ENCODE peak calls at places on chromosomes 4 and X, in nine cellular contexts. Z is erythroblast; A is EH; W is stimulated activated CD4-positive, alpha-beta T cell treated with anti-CD3 and anti-CD28 coated beads, Interleukin-12 subunit alpha, Interleukin-12 subunit beta, amount 100 ng/mL, for 4 hours; M is H9; N is NCI-H1105 treated with DMSO at 0.1 percent for 48 hours; T is GM20000; K is fibroblast of lung; B is iPS-NIHi11. D is an unnamed sample.

GRCh38 chr4:5799406-5799805 is 88.4 kb downstream of the EVC start:
- DNase-seq in Z (no peak), B (no peak), T (no peak), K (no peak), N (no peak), M (no peak), W (no peak), A (no peak), D (no peak)

GRCh38 chr4:94528792-94529451 is 77.2 kb downstream of the PDLIM5 start:
- DNase-seq in T (no peak), M (no peak), W (no peak), K (no peak), N (no peak), A (no peak), B (no peak), Z (no peak), D (no peak)

GRCh38 chrX:45801554-45801953 is 600.9 kb upstream of the DIPK2B start:
- DNase-seq in T (no peak), W (no peak), Z (peak; percentile 4), A (peak; percentile 35), N (peak; percentile 14), B (no peak), M (no peak), K (peak; percentile 50), D (peak; percentile 49)

GRCh38 chrX:54950730-54951375 is 30.2 kb downstream of the TRO start:
- DNase-seq in B (no peak), A (no peak), W (no peak), Z (no peak), T (no peak), M (no peak), K (no peak), N (peak; percentile 83), D (no peak)

GRCh38 chr4:89356086-89356485 is 48.5 kb upstream of the GPRIN3 start:
- DNase-seq in Z (no peak), M (no peak), N (peak; percentile 80), B (no peak), A (no peak), W (no peak), K (no peak), T (no peak), D (no peak)

GRCh38 chrX:56813318-56813837 is 84.3 kb downstream of the NBDY start:
- DNase-seq in M (peak; percentile 14), T (no peak), K (peak; percentile 51), Z (peak; percentile 86), N (no peak), W (no peak), B (no peak), A (peak; percentile 66), D (no peak)

GRCh38 chr4:126341927-126342326 is 1027.2 kb downstream of the FAT4 start:
- DNase-seq in W (no peak), M (no peak), A (no peak), T (no peak), Z (peak; percentile 17), K (no peak), N (no peak), B (no peak), D (no peak)

GRCh38 chrX:46218373-46218772 is 326.8 kb downstream of the ZNF674 start:
- DNase-seq in T (no peak), M (no peak), Z (no peak), W (no peak), B (no peak), N (no peak), K (no peak), A (no peak), D (no peak)

GRCh38 chrX:9829308-9830267 is 43.4 kb downstream of the SHROOM2 start:
- DNase-seq in Z (no peak), N (no peak), B (no peak), K (peak; percentile 66), M (no peak), T (peak; percentile 53), W (no peak), A (peak; percentile 57), D (peak; percentile 86)

GRCh38 chr4:54539500-54540029 is 118.2 kb upstream of the KIT start:
- DNase-seq in K (peak; percentile 30), B (peak; percentile 79), N (no peak), A (peak; percentile 91), Z (peak; percentile 80), T (no peak), W (no peak), M (peak; percentile 83), D (peak; percentile 37)

GRCh38 chr4:169254546-169254983 is 16.2 kb downstream of the SH3RF1 start:
- DNase-seq in T (no peak), B (no peak), Z (peak; percentile 87), N (no peak), K (peak; percentile 91), W (no peak), M (no peak), A (peak; percentile 91), D (peak; percentile 88)

GRCh38 chr4:189828298-189828697 is 112.4 kb upstream of the FRG1 start:
- DNase-seq in B (no peak), M (no peak), A (no peak), Z (no peak), K (no peak), W (no peak), N (no peak), T (no peak), D (no peak)

GRCh38 chr4:150224896-150225591 is 146.8 kb downstream of the DCLK2 start:
- DNase-seq in N (no peak), A (peak; percentile 99), B (peak; percentile 29), W (no peak), Z (no peak), M (no peak), K (peak; percentile 93), T (no peak), D (peak; percentile 99)

GRCh38 chr4:477686-478085 is 21.3 kb downstream of the ZNF721 start:
- DNase-seq in A (no peak), Z (no peak), B (no peak), T (peak; percentile 10), N (no peak), M (no peak), K (no peak), W (no peak), D (no peak)

GRCh38 chr4:13328591-13328990 is 155.5 kb downstream of the RAB28 start:
- DNase-seq in A (peak; percentile 38), Z (no peak), M (no peak), W (no peak), B (no peak), N (no peak), K (no peak), T (no peak), D (no peak)

GRCh38 chrX:150084474-150085229 is 146.4 kb upstream of the EOLA2 start:
- DNase-seq in N (no peak), A (peak; percentile 88), Z (no peak), W (no peak), M (no peak), B (no peak), T (no peak), K (peak; percentile 49), D (peak; percentile 66)

GRCh38 chr4:157291071-157291470 is 70.5 kb downstream of the GRIA2 start:
- DNase-seq in A (peak; percentile 16), T (no peak), K (no peak), Z (no peak), B (no peak), M (no peak), N (no peak), W (no peak), D (no peak)

GRCh38 chrX:30865020-30865419 is 24.0 kb downstream of the TAB3 start:
- DNase-seq in B (peak; percentile 23), A (peak; percentile 1), K (no peak), W (no peak), Z (peak; percentile 15), N (no peak), T (peak; percentile 3), M (peak; percentile 41), D (no peak)

GRCh38 chrX:119238557-119238956 is 2.5 kb downstream of the PGRMC1 start:
- DNase-seq in T (no peak), Z (peak; percentile 6), K (peak; percentile 2), N (no peak), M (no peak), A (peak; percentile 74), B (no peak), W (no peak), D (no peak)

GRCh38 chrX:43560247-43560946 is 95.7 kb upstream of the MAOA start:
- DNase-seq in N (peak; percentile 40), Z (no peak), M (no peak), A (no peak), T (no peak), K (no peak), B (no peak), W (no peak), D (no peak)

GRCh38 chr4:147076179-147076578 is 130.5 kb upstream of the TTC29 start:
- DNase-seq in K (peak; percentile 19), T (no peak), B (no peak), M (no peak), N (no peak), A (no peak), Z (no peak), W (no peak), D (no peak)

GRCh38 chrX:136097871-136098805 is 49.2 kb upstream of the FHL1 start:
- DNase-seq in K (no peak), B (peak; percentile 23), W (no peak), T (no peak), N (no peak), M (peak; percentile 69), Z (no peak), A (no peak), D (no peak)

GRCh38 chrX:57595381-57595811 is 3.6 kb downstream of the ZXDB start:
- DNase-seq in M (no peak), N (no peak), T (no peak), B (no peak), K (peak; percentile 83), W (no peak), Z (peak; percentile 9), A (peak; percentile 81), D (peak; percentile 71)

GRCh38 chr4:139988863-139989765 is 164.9 kb downstream of the MAML3 start:
- DNase-seq in B (peak; percentile 50), A (peak; percentile 94), W (peak; percentile 34), N (no peak), T (no peak), K (peak; percentile 91), M (peak; percentile 36), Z (no peak), D (peak; percentile 95)

GRCh38 chrX:155613927-155614559 is 1.3 kb upstream of the TMLHE start:
- DNase-seq in T (no peak), A (no peak), N (no peak), B (no peak), W (no peak), Z (no peak), M (no peak), K (no peak), D (no peak)

GRCh38 chr4:15913631-15913970 is 24.9 kb downstream of the FGFBP1 start:
- DNase-seq in T (no peak), K (peak; percentile 70), Z (no peak), W (no peak), M (no peak), B (no peak), N (no peak), A (peak; percentile 87), D (peak; percentile 94)

D was measured in astrocyte of the spinal cord.